ENCODE peak calls at places on chromosomes 1 and 21, in four cellular contexts. One of them, this sample, is unnamed.

GRCh38 chr1:220045356-220046051 is 801 bp downstream of the EPRS1 start:
- DNase-seq in K562: peak
- DNase-seq in HepG2: peak
- DNase-seq in GM12878: no peak
- DNase-seq in this sample: peak

GRCh38 chr21:45004481-45005263 is 64.8 kb downstream of the SLX9 start:
- DNase-seq in HepG2: no peak
- DNase-seq in GM12878: no peak
- DNase-seq in K562: peak
- DNase-seq in this sample: no peak

GRCh38 chr1:235253219-235253640 is 74.7 kb downstream of the ARID4B start:
- DNase-seq in HepG2: peak
- DNase-seq in GM12878: no peak
- DNase-seq in K562: peak
- DNase-seq in this sample: peak

GRCh38 chr21:35476616-35477395 is 427.7 kb upstream of the RUNX1 start:
- DNase-seq in GM12878: no peak
- DNase-seq in HepG2: no peak
- DNase-seq in K562: no peak
- DNase-seq in this sample: no peak

GRCh38 chr1:147892731-147893214 is 9.8 kb upstream of the GJA8 start:
- DNase-seq in K562: peak
- DNase-seq in GM12878: no peak
- DNase-seq in HepG2: peak
- DNase-seq in this sample: peak

GRCh38 chr21:17784604-17785402 is 34.4 kb downstream of the C21orf91 start:
- DNase-seq in K562: no peak
- DNase-seq in GM12878: peak
- DNase-seq in HepG2: no peak
- DNase-seq in this sample: no peak

GRCh38 chr21:25733859-25734653 is 648 bp downstream of the ATP5PF start:
- DNase-seq in K562: peak
- DNase-seq in HepG2: peak
- DNase-seq in GM12878: no peak
- DNase-seq in this sample: peak

GRCh38 chr1:94654505-94654904 is 112.9 kb upstream of the F3 start:
- DNase-seq in HepG2: no peak
- DNase-seq in GM12878: no peak
- DNase-seq in K562: no peak
- DNase-seq in this sample: no peak

GRCh38 chr1:84619383-84620093 is 45.3 kb upstream of the CTBS start:
- DNase-seq in K562: peak
- DNase-seq in HepG2: peak
- DNase-seq in GM12878: no peak
- DNase-seq in this sample: peak

GRCh38 chr1:143611159-143611558 is 360.6 kb downstream of the FAM72C start:
- DNase-seq in GM12878: no peak
- DNase-seq in HepG2: no peak
- DNase-seq in K562: peak
- DNase-seq in this sample: no peak

GRCh38 chr1:109083923-109084322 is 6.6 kb upstream of the TMEM167B start:
- DNase-seq in HepG2: peak
- DNase-seq in K562: peak
- DNase-seq in GM12878: no peak
- DNase-seq in this sample: no peak

GRCh38 chr1:108841703-108842102 is 15.2 kb downstream of the AKNAD1 start:
- DNase-seq in GM12878: no peak
- DNase-seq in K562: no peak
- DNase-seq in HepG2: no peak
- DNase-seq in this sample: no peak

GRCh38 chr1:225819346-225820192 is 9.6 kb downstream of the EPHX1 start:
- DNase-seq in HepG2: no peak
- DNase-seq in K562: no peak
- DNase-seq in GM12878: no peak
- DNase-seq in this sample: no peak

GRCh38 chr1:160742428-160743127 is 3.5 kb downstream of the SLAMF7 start:
- DNase-seq in K562: no peak
- DNase-seq in GM12878: no peak
- DNase-seq in HepG2: no peak
- DNase-seq in this sample: no peak

GRCh38 chr21:44478801-44479167 is 23.5 kb downstream of the LRRC3 start:
- DNase-seq in GM12878: no peak
- DNase-seq in K562: no peak
- DNase-seq in HepG2: no peak
- DNase-seq in this sample: no peak

GRCh38 chr1:8437286-8437685 is 119.4 kb downstream of the SLC45A1 start:
- DNase-seq in GM12878: no peak
- DNase-seq in HepG2: no peak
- DNase-seq in K562: no peak
- DNase-seq in this sample: no peak

DNA sequence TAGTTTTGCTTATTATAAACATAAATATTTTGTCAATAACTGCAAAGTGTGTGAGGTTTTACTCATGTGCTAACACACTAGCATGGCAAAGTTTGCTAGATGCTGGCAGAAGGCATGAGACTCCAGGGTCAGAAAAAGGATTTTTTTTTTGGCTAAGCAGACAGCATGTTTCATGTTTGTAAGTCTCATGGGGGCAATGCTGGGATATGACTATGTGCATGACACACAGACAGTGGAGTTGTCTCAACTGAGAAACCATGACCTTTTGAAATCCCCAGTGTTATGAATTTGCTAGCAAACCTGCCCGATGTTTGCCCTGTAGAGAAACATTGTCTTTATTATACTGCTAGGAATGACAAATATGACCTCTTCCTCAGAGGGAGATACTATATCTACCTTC is 448.2 kb downstream of the BRINP3 start:
- DNase-seq in HepG2: no peak
- DNase-seq in K562: no peak
- DNase-seq in GM12878: no peak
- DNase-seq in this sample: no peak
- TF ChIP-seq FOXM1 in HepG2: no peak
- TF ChIP-seq FOXM1 in K562: no peak
- TF ChIP-seq FOXM1 in GM12878: no peak
- TF ChIP-seq FOXM1 in this sample: no peak

DNA sequence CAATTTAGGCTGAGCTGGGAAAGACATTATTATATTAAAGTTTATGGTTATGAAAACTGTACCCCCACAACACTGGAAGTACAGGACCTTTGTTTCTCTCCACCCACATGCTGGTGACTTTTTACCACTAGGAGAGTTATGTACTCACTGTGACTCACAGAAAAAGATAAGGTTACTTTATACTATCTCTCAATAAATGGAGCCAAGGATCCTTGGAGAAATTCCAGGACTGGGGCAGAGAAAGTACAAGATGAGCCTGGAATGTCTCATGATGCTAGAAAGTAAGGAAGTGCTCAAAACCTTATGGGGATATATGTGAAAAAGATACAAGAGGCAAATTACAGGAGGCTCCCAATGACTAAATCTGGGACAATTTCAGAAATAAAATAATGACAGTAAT is 63.9 kb upstream of the C1orf105 start:
- DNase-seq in HepG2: no peak
- DNase-seq in K562: peak
- DNase-seq in GM12878: no peak
- DNase-seq in this sample: no peak
- TF ChIP-seq POLR2AphosphoS5 in HepG2: no peak
- TF ChIP-seq POLR2AphosphoS5 in K562: no peak
- TF ChIP-seq POLR2AphosphoS5 in GM12878: no peak
- TF ChIP-seq POLR2AphosphoS5 in this sample: peak

GRCh38 chr1:211133393-211133840 is 531 bp downstream of the KCNH1 start:
- DNase-seq in K562: no peak
- DNase-seq in GM12878: no peak
- DNase-seq in HepG2: no peak
- DNase-seq in this sample: peak

GRCh38 chr1:211133841-211134669 is at the start of gene KCNH1:
- DNase-seq in GM12878: peak
- DNase-seq in HepG2: peak
- DNase-seq in K562: peak
- DNase-seq in this sample: peak

GRCh38 chr1:211132681-211133392 is 1.1 kb downstream of the KCNH1 start:
- DNase-seq in K562: no peak
- DNase-seq in HepG2: no peak
- DNase-seq in GM12878: no peak
- DNase-seq in this sample: no peak

GRCh38 chr1:211129790-211130189 is 4.2 kb downstream of the KCNH1 start:
- DNase-seq in K562: no peak
- DNase-seq in GM12878: no peak
- DNase-seq in HepG2: no peak
- DNase-seq in this sample: no peak

DNA sequence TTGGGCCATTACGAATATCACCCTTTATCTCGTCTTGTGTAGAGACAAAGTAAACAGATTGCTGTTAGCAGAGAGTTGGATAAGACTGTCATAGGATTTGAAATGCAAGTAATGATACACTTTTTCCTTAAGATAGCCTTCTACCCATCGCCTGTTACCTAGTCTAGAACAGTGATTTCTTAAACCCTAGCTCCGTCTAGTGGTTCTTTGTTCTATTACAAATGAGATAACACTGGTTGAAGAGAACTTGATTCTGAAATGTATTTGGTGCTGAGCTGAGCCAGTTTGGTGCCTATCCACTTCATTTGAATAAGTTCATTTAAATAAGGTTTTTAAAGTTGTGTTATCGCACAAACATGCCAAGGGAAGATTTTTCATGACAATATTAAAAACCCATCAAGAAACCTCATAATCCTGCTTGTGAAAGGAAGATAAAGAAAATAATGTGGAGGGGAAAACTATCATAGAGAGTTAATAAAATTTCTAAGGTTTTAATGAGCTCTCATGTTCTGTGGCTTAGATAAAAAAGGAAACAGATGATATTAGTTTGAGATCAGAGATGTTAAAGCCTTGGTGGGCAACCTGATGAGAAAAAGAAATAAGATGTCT is 1.5 kb upstream of the KCNH1 start:
- DNase-seq in HepG2: peak
- DNase-seq in GM12878: peak
- DNase-seq in K562: peak
- DNase-seq in this sample: peak
- TF ChIP-seq FOXM1 in HepG2: no peak
- TF ChIP-seq FOXM1 in GM12878: no peak
- TF ChIP-seq FOXM1 in K562: no peak
- TF ChIP-seq FOXM1 in this sample: no peak

GRCh38 chr21:38824124-38824822 is 18.5 kb downstream of the ETS2 start:
- DNase-seq in K562: no peak
- DNase-seq in GM12878: no peak
- DNase-seq in HepG2: peak
- DNase-seq in this sample: no peak

GRCh38 chr21:38821959-38822682 is 16.4 kb downstream of the ETS2 start:
- DNase-seq in K562: no peak
- DNase-seq in GM12878: no peak
- DNase-seq in HepG2: no peak
- DNase-seq in this sample: no peak

GRCh38 chr21:38823737-38824123 is 18.0 kb downstream of the ETS2 start:
- DNase-seq in GM12878: no peak
- DNase-seq in HepG2: no peak
- DNase-seq in K562: no peak
- DNase-seq in this sample: no peak

GRCh38 chr21:38821248-38821647 is 15.5 kb downstream of the ETS2 start:
- DNase-seq in K562: no peak
- DNase-seq in HepG2: no peak
- DNase-seq in GM12878: no peak
- DNase-seq in this sample: no peak

DNA sequence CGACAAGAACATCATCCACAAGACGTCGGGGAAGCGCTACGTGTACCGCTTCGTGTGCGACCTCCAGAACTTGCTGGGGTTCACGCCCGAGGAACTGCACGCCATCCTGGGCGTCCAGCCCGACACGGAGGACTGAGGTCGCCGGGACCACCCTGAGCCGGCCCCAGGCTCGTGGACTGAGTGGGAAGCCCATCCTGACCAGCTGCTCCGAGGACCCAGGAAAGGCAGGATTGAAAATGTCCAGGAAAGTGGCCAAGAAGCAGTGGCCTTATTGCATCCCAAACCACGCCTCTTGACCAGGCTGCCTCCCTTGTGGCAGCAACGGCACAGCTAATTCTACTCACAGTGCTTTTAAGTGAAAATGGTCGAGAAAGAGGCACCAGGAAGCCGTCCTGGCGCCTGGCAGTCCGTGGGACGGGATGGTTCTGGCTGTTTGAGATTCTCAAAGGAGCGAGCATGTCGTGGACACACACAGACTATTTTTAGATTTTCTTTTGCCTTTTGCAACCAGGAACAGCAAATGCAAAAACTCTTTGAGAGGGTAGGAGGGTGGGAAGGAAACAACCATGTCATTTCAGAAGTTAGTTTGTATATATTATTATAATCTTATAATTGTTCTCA is 17.1 kb downstream of the ETS2 start:
- DNase-seq in HepG2: no peak
- DNase-seq in GM12878: no peak
- DNase-seq in K562: no peak
- DNase-seq in this sample: no peak
- TF ChIP-seq POLR2AphosphoS5 in HepG2: no peak
- TF ChIP-seq POLR2AphosphoS5 in GM12878: no peak
- TF ChIP-seq POLR2AphosphoS5 in K562: no peak
- TF ChIP-seq POLR2AphosphoS5 in this sample: no peak

GRCh38 chr1:61606448-61607312 is 118.3 kb downstream of the TM2D1 start:
- DNase-seq in HepG2: no peak
- DNase-seq in GM12878: no peak
- DNase-seq in K562: no peak
- DNase-seq in this sample: no peak
- TF ChIP-seq FOXM1 in HepG2: no peak
- TF ChIP-seq FOXM1 in GM12878: no peak
- TF ChIP-seq FOXM1 in K562: no peak
- TF ChIP-seq FOXM1 in this sample: no peak

DNA sequence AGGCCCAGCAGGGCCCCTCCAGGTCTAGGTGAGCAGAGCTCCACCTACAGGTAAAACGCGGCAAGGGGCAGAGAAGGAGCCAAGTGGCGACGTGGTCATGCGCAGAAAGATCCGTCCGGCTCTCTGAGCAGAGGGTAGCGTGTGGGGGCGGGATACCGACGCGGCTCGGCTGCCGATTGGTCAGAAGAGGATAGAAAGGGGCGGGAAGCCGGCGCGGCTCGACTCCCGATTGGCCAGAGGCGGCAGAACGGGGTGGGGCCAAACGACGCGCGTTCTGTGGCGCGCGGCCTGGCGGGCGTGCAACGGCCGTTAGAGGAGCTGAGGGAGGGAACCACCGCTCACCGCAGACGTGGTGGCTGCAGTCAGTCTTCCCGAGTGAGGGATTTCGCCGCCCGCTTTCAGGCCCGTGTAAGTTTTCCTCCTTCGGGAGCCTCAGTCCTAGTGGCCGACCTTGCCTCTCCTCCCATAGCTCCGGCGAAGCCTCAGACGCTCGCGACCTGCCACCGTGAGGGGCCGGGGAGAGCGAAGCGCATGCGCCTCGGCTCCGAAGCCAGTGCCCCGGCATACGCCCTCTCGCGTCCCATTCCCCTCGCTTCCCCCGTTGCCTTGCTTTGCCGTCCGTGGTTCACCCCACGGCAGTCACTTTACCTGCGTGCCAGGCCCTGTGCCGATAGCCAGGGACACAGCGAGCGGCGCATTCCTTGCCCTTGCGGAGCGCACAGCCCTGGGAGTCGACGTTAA is at the start of gene CEP85:
- DNase-seq in GM12878: peak
- DNase-seq in K562: peak
- DNase-seq in HepG2: peak
- DNase-seq in this sample: peak
- TF ChIP-seq POLR2AphosphoS5 in GM12878: peak
- TF ChIP-seq POLR2AphosphoS5 in K562: peak
- TF ChIP-seq POLR2AphosphoS5 in HepG2: peak
- TF ChIP-seq POLR2AphosphoS5 in this sample: peak

GRCh38 chr1:29245876-29246275 is 9.6 kb downstream of the PTPRU start:
- DNase-seq in GM12878: no peak
- DNase-seq in HepG2: peak
- DNase-seq in K562: no peak
- DNase-seq in this sample: peak
- TF ChIP-seq FOXM1 in GM12878: no peak
- TF ChIP-seq FOXM1 in HepG2: no peak
- TF ChIP-seq FOXM1 in K562: no peak
- TF ChIP-seq FOXM1 in this sample: no peak

GRCh38 chr1:86064899-86065298 is 91.7 kb downstream of the COL24A1 start:
- DNase-seq in GM12878: no peak
- DNase-seq in HepG2: no peak
- DNase-seq in K562: no peak
- DNase-seq in this sample: no peak
- TF ChIP-seq POLR2AphosphoS5 in GM12878: no peak
- TF ChIP-seq POLR2AphosphoS5 in HepG2: no peak
- TF ChIP-seq POLR2AphosphoS5 in K562: no peak
- TF ChIP-seq POLR2AphosphoS5 in this sample: no peak

This sample was measured in SK-N-SH.